ENCODE peak calls at places on chromosomes 4 and X, in four cellular contexts. W is amygdala, I is GM20000, C is mammary epithelial cell. D is an unnamed sample.

GRCh38 chrX:28659269-28659668 is 72.0 kb downstream of the IL1RAPL1 start:
- DNase-seq in W (no peak), I (no peak), C (no peak), D (no peak)

GRCh38 chr4:126375462-126376054 is 1060.8 kb downstream of the FAT4 start:
- DNase-seq in W (no peak), I (no peak), C (no peak), D (no peak)

GRCh38 chr4:110898290-110898689 is 275.4 kb upstream of the PITX2 start:
- DNase-seq in W (no peak), I (peak), C (no peak), D (no peak)

GRCh38 chr4:71270901-71271300 is 67.9 kb upstream of the SLC4A4 start:
- DNase-seq in W (no peak), I (no peak), C (no peak), D (peak)

GRCh38 chrX:115547448-115547847 is 13.5 kb upstream of the PLS3 start:
- DNase-seq in W (no peak), I (no peak), C (no peak), D (no peak)

GRCh38 chr4:155468282-155468681 is 91.5 kb upstream of the MAP9 start:
- DNase-seq in W (no peak), I (no peak), C (peak), D (no peak)

GRCh38 chr4:55312491-55313101 is 33.4 kb upstream of the SRD5A3 start:
- DNase-seq in W (peak), I (peak), C (peak), D (peak)

GRCh38 chr4:15348236-15348635 is 79.6 kb upstream of the C1QTNF7 start:
- DNase-seq in W (no peak), I (no peak), C (no peak), D (no peak)

GRCh38 chr4:107825072-107825789 is 499 bp downstream of the SGMS2 start:
- DNase-seq in W (peak), I (peak), C (peak), D (peak)

GRCh38 chr4:169410839-169411770 is 140.3 kb upstream of the SH3RF1 start:
- DNase-seq in W (no peak), I (peak), C (peak), D (peak)

GRCh38 chr4:47413515-47413914 is 50.0 kb downstream of the COMMD8 start:
- DNase-seq in W (no peak), I (no peak), C (no peak), D (no peak)

D was measured in transverse colon.